ENCODE peak calls at places on chromosomes 5 and 9, in nine cellular contexts. D, E, A, R, T, H, U, W and G are unnamed samples.

GRCh38 chr5:124670672-124671592 is 75.5 kb downstream of the ZNF608 start:
- DNase-seq in D (no peak), E (no peak), A (no peak), R (no peak), T (no peak), H (no peak), U (no peak), W (no peak), G (no peak)

GRCh38 chr5:38596997-38597396 is 40.6 kb upstream of the LIFR start:
- DNase-seq in D (no peak), E (peak; percentile 3), A (no peak), R (no peak), T (no peak), H (no peak), U (no peak), W (no peak), G (no peak)

GRCh38 chr5:79516986-79517385 is 3.1 kb upstream of the HOMER1 start:
- DNase-seq in D (no peak), E (no peak), A (no peak), R (no peak), T (no peak), H (no peak), U (no peak), W (no peak), G (no peak)

GRCh38 chr5:166032601-166033000 is 2258.8 kb upstream of the WWC1 start:
- DNase-seq in D (no peak), E (no peak), A (no peak), R (no peak), T (no peak), H (no peak), U (no peak), W (no peak), G (no peak)

GRCh38 chr5:83608122-83608521 is 112.5 kb downstream of the HAPLN1 start:
- DNase-seq in D (no peak), E (peak; percentile 15), A (peak; percentile 73), R (peak; percentile 50), T (no peak), H (no peak), U (peak; percentile 18), W (peak; percentile 55), G (no peak)

GRCh38 chr5:9201761-9202160 is 344.1 kb downstream of the SEMA5A start:
- DNase-seq in D (no peak), E (no peak), A (no peak), R (peak; percentile 56), T (no peak), H (no peak), U (no peak), W (no peak), G (no peak)

GRCh38 chr5:169950333-169950732 is 30.0 kb downstream of the INSYN2B start:
- DNase-seq in D (no peak), E (no peak), A (no peak), R (no peak), T (no peak), H (no peak), U (no peak), W (no peak), G (no peak)

GRCh38 chr9:87695523-87695922 is 30.4 kb upstream of the CTSL start:
- DNase-seq in D (no peak), E (no peak), A (no peak), R (no peak), T (no peak), H (no peak), U (no peak), W (no peak), G (no peak)

GRCh38 chr5:932628-933250 is 40.1 kb downstream of the TRIP13 start:
- DNase-seq in D (no peak), E (no peak), A (no peak), R (peak; percentile 73), T (no peak), H (no peak), U (no peak), W (no peak), G (no peak)

GRCh38 chr9:106897223-106897622 is 34.3 kb downstream of the ZNF462 start:
- DNase-seq in D (no peak), E (no peak), A (no peak), R (peak; percentile 17), T (no peak), H (no peak), U (no peak), W (no peak), G (no peak)

GRCh38 chr5:143001764-143002351 is 231.7 kb downstream of the ARHGAP26 start:
- DNase-seq in D (peak; percentile 14), E (no peak), A (no peak), R (peak; percentile 55), T (no peak), H (no peak), U (no peak), W (peak; percentile 54), G (no peak)

GRCh38 chr5:88108490-88109279 is 160.0 kb downstream of the TMEM161B start:
- DNase-seq in D (no peak), E (no peak), A (no peak), R (no peak), T (no peak), H (no peak), U (no peak), W (no peak), G (no peak)

GRCh38 chr9:16175461-16175860 is 622.6 kb downstream of the CCDC171 start:
- DNase-seq in D (no peak), E (no peak), A (no peak), R (no peak), T (no peak), H (no peak), U (no peak), W (no peak), G (no peak)

GRCh38 chr5:22988937-22989336 is 135.8 kb upstream of the CDH12 start:
- DNase-seq in D (no peak), E (no peak), A (no peak), R (no peak), T (no peak), H (no peak), U (no peak), W (no peak), G (no peak)

GRCh38 chr5:135048286-135048685 is 14.3 kb upstream of the PITX1 start:
- DNase-seq in D (no peak), E (no peak), A (no peak), R (no peak), T (no peak), H (no peak), U (no peak), W (no peak), G (no peak)

DNA sequence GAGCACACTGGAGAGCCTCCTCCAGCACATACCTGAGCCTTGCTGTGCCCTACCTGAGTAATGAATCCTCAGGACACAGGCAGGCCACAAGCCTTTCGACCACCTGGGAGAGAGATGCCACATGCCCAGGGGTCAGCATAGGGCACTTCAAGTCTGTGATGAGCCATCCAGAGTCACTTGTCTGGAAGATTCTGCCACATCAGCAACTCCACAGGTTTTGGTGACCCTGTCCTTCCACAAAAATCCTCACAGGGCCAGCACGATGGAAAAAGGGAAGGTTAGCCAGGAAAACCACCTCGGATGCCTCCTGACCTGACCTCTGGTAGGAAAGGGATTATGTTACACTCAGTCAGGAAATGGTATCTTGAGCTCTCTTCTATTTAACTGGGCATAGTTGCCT is 46.8 kb downstream of the FRMD3 start:
- DNase-seq in D (no peak), E (no peak), A (no peak), R (no peak), T (no peak), H (no peak), U (no peak), W (no peak), G (no peak)
- H3K27ac ChIP-seq in D (no peak overlapping the region), E (no peak overlapping the region), A (no peak overlapping the region), R (no peak overlapping the region), T (no peak overlapping the region), H (no peak overlapping the region), U (no peak overlapping the region), W (no peak overlapping the region), G (no peak overlapping the region)

GRCh38 chr9:136502196-136502595 is 19.4 kb upstream of the SEC16A start:
- DNase-seq in D (no peak), E (no peak), A (no peak), R (no peak), T (no peak), H (no peak), U (no peak), W (no peak), G (no peak)
- H3K27ac ChIP-seq in D (no peak overlapping the region), E (no peak overlapping the region), A (no peak overlapping the region), R (no peak overlapping the region), T (no peak overlapping the region), H (no peak overlapping the region), U (no peak overlapping the region), W (no peak overlapping the region), G (no peak overlapping the region)

DNA sequence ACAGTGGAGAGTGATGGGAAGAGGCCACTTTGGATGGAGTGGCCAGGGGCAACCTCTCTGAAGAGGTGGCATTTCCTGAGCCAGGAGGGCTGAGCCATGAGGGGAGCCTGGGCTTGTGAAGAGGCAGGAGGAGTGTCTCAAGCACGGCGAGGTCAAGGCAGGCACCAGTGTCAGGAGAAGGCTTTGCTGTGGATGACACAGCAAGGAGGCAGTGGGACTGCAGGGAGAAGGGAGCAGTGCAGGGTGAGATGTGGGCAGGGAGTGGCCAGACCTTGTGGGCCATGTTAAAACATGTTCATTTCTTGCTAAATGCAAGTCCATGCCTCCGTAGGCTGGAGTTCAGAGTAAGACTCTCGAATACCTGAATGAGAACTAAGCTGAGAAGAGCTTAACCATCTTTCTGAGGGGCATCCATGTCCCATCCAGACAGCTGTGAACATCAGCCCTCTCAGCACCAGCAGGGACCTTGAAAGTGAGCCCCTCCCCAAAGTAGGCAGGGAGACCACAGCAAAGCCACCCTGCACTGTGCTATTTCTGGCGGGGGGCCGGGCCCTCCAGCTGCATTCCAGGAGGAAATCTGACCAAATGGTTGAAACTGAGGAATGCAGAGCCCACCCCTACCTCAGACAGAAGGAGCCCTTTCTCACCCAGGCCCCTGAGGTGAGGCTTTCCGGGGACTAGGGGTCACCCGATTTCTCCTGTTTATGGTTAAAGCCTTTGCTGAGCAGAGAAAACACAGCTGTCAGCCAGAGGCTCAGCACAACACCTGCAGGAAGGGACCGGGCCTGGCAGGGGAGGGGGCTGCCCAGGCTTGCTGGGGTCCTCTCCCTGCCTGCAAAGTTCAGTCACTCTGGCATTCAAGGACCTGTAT is 16.1 kb upstream of the ARSI start:
- DNase-seq in D (no peak), E (no peak), A (no peak), R (no peak), T (no peak), H (no peak), U (no peak), W (no peak), G (no peak)
- H3K27ac ChIP-seq in D (no peak overlapping the region), E (no peak overlapping the region), A (no peak overlapping the region), R (peak overlapping the region; percentile 77), T (no peak overlapping the region), H (no peak overlapping the region), U (no peak overlapping the region), W (peak overlapping the region; percentile 78), G (no peak overlapping the region)

GRCh38 chr9:76036762-76037161 is 146.3 kb downstream of the PCSK5 start:
- DNase-seq in D (no peak), E (no peak), A (no peak), R (no peak), T (no peak), H (no peak), U (no peak), W (no peak), G (no peak)

GRCh38 chr9:76034049-76034448 is 143.6 kb downstream of the PCSK5 start:
- DNase-seq in D (no peak), E (no peak), A (no peak), R (no peak), T (no peak), H (no peak), U (no peak), W (no peak), G (no peak)

GRCh38 chr9:76027426-76027825 is 137.0 kb downstream of the PCSK5 start:
- DNase-seq in D (no peak), E (no peak), A (no peak), R (no peak), T (no peak), H (no peak), U (no peak), W (no peak), G (no peak)

GRCh38 chr9:76032652-76033373 is 142.3 kb downstream of the PCSK5 start:
- DNase-seq in D (no peak), E (no peak), A (no peak), R (no peak), T (no peak), H (no peak), U (no peak), W (no peak), G (no peak)
- H3K27ac ChIP-seq in D (no peak overlapping the region), E (no peak overlapping the region), A (no peak overlapping the region), R (no peak overlapping the region), T (no peak overlapping the region), H (peak overlapping the region; percentile 7), U (no peak overlapping the region), W (no peak overlapping the region), G (peak overlapping the region; percentile 2)